ENCODE peak calls at places on chromosomes 6 and 20, in five cellular contexts. V, A, W, S and G are unnamed samples.

GRCh38 chr6:79824231-79824630 is 123.1 kb downstream of the ELOVL4 start:
- DNase-seq in V (no peak), A (no peak), W (no peak), S (peak; percentile 49), G (peak; percentile 39)

GRCh38 chr6:111823831-111824607 is 49.2 kb downstream of the FYN start:
- DNase-seq in V (no peak), A (no peak), W (peak; percentile 62), S (peak; percentile 93), G (no peak)

GRCh38 chr6:112241820-112242443 is 12.4 kb downstream of the LAMA4 start:
- DNase-seq in V (no peak), A (no peak), W (no peak), S (no peak), G (no peak)

GRCh38 chr6:89297695-89298351 is 17.3 kb downstream of the GABRR2 start:
- DNase-seq in V (no peak), A (no peak), W (peak; percentile 84), S (peak; percentile 96), G (peak; percentile 90)

GRCh38 chr6:12148317-12148801 is 136.2 kb downstream of the HIVEP1 start:
- DNase-seq in V (no peak), A (no peak), W (peak; percentile 55), S (peak; percentile 77), G (no peak)

GRCh38 chr20:62246872-62247652 is 8.7 kb downstream of the OSBPL2 start:
- DNase-seq in V (peak; percentile 81), A (peak; percentile 79), W (no peak), S (no peak), G (no peak)

GRCh38 chr6:71035871-71036270 is 79.0 kb upstream of the B3GAT2 start:
- DNase-seq in V (no peak), A (no peak), W (no peak), S (peak; percentile 42), G (no peak)

GRCh38 chr20:3794701-3795420 is 1.2 kb upstream of the CDC25B start:
- DNase-seq in V (no peak), A (no peak), W (no peak), S (no peak), G (no peak)

DNA sequence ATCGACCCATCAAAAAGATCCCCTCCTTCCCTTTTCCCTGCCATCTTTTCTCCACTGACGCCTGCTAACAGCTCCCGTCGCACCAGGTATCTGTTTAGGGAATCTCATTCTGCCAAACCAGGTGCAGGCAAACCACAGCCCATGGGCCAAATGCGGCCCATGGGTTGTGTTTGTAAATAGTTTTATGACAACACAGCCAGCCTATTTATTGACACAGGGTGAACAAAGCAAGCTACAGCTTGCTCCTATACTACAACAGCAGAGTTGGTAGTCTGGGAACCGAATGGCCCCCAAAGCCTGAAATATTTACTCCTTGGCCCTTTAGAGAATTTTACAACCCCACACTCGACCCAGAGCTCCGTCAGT is 16.4 kb downstream of the NFATC2 start:
- DNase-seq in V (no peak), A (no peak), W (no peak), S (no peak), G (no peak)
- H3K4me3 ChIP-seq in V (no peak overlapping the region), A (no peak overlapping the region), W (no peak overlapping the region), S (no peak overlapping the region), G (no peak overlapping the region)

DNA sequence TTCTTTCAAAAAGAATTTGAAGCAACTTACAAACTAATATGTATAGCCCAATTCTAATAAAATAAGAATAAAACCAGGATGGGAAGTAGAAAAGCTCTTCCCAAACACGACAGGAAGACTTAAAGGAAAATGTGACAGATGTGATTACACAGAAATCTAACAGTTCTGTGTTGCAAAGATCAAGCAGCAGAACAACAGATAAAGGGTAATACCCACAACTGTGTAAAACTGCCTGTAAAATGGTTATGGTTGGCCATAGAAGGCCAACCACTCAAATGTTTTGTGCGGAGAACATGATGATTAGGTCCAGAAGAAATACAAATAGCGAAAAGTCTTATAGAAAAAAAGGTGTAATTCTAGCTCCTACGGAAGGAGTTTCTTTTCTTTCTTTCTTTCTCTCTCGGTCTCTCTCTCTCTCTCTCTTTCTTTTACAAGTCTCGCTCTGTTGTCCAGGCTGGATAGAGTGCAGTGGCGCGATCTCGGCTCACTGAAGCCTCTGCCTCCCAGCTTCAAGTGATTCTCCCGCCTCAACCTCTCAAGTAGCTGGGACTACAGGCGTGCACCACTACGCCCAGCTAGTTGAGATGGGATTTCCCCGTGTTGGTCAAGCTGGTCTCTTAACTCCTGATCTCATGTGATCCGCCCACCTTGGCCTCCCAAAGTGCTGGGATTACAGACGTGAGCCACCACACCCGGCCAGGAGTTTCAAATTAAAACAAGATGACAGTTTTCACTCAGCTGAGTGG is 128.5 kb downstream of the QRSL1 start:
- DNase-seq in V (peak; percentile 40), A (no peak), W (no peak), S (no peak), G (no peak)
- H3K4me3 ChIP-seq in V (no peak overlapping the region), A (no peak overlapping the region), W (no peak overlapping the region), S (no peak overlapping the region), G (no peak overlapping the region)

GRCh38 chr6:29965873-29966601 is 23.7 kb downstream of the HLA-A start:
- DNase-seq in V (peak; percentile 91), A (peak; percentile 80), W (peak; percentile 59), S (peak; percentile 48), G (no peak)
- H3K4me3 ChIP-seq in V (no peak overlapping the region), A (no peak overlapping the region), W (peak overlapping the region; percentile 60), S (peak overlapping the region; percentile 35), G (no peak overlapping the region)

DNA sequence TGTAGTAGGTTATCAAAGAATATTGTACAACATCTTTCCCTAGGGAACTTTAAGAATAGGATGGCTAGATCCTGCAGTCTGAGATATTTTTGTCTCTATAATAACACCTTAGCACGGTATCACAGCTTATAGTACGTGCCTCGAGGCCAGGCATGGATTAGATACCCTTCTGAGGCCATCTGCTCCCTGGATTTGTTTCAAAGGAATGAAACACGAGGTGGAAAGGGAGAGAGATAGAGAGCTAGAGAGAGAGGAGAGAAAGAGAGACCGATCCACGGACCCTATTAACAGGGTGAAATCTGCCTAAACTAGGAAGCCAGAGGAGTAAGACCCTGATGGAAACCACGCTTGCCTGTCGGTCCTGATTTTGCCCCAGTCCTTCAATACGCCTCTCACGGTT is 92.5 kb downstream of the CD83 start:
- DNase-seq in V (no peak), A (no peak), W (no peak), S (no peak), G (no peak)
- H3K4me3 ChIP-seq in V (no peak overlapping the region), A (no peak overlapping the region), W (no peak overlapping the region), S (no peak overlapping the region), G (no peak overlapping the region)